ENCODE peak calls at places on chromosomes 3 and 15, in seven cellular contexts. S, V, W, L, A, B and O are unnamed samples. For H3K36me3, the result is how much of the 10 kb centered on the place peaks cover.

GRCh38 chr3:167467848-167468611 is 5.8 kb downstream of the SERPINI2 start:
- DNase-seq in S (no peak), V (no peak), W (no peak), L (no peak), A (no peak), B (no peak), O (no peak)

GRCh38 chr3:120177151-120177550 is 82.9 kb upstream of the GSK3B start:
- DNase-seq in S (no peak), V (no peak), W (no peak), L (peak), A (peak), B (no peak), O (peak)

GRCh38 chr3:57538465-57538864 is 5.7 kb downstream of the DNAH12 start:
- DNase-seq in S (no peak), V (no peak), W (no peak), L (no peak), A (no peak), B (no peak), O (no peak)

GRCh38 chr3:10760199-10760598 is 55.8 kb upstream of the SLC6A11 start:
- DNase-seq in S (no peak), V (no peak), W (no peak), L (no peak), A (no peak), B (no peak), O (no peak)

GRCh38 chr3:170307998-170308398 is 49.5 kb upstream of the SKIL start:
- DNase-seq in S (no peak), V (no peak), W (no peak), L (peak), A (no peak), B (no peak), O (no peak)

GRCh38 chr3:125212096-125212508 is 446 bp downstream of the SLC12A8 start:
- DNase-seq in S (no peak), V (no peak), W (no peak), L (no peak), A (no peak), B (no peak), O (no peak)

GRCh38 chr3:8853081-8853480 is 83.7 kb upstream of the OXTR start:
- DNase-seq in S (no peak), V (no peak), W (no peak), L (no peak), A (no peak), B (no peak), O (no peak)

GRCh38 chr3:64209866-64210609 is 15.2 kb downstream of the PRICKLE2 start:
- DNase-seq in S (no peak), V (peak), W (no peak), L (peak), A (peak), B (peak), O (no peak)

GRCh38 chr15:97817266-97817890 is 143.1 kb upstream of the ARRDC4 start:
- DNase-seq in S (no peak), V (no peak), W (peak), L (no peak), A (peak), B (no peak), O (no peak)

GRCh38 chr15:77021803-77022381 is 27.0 kb downstream of the PSTPIP1 start:
- DNase-seq in S (peak), V (no peak), W (peak), L (peak), A (no peak), B (no peak), O (no peak)

GRCh38 chr15:59200560-59200959 is 6.1 kb upstream of the LDHAL6B start:
- DNase-seq in S (no peak), V (no peak), W (no peak), L (no peak), A (no peak), B (no peak), O (no peak)

GRCh38 chr15:59197459-59197858 is 9.2 kb upstream of the LDHAL6B start:
- DNase-seq in S (no peak), V (no peak), W (no peak), L (no peak), A (no peak), B (no peak), O (no peak)

GRCh38 chr15:59203026-59203425 is 3.6 kb upstream of the LDHAL6B start:
- DNase-seq in S (no peak), V (no peak), W (no peak), L (no peak), A (no peak), B (no peak), O (no peak)

GRCh38 chr15:59203572-59203971 is 3.1 kb upstream of the LDHAL6B start:
- DNase-seq in S (no peak), V (no peak), W (no peak), L (no peak), A (no peak), B (no peak), O (no peak)

DNA sequence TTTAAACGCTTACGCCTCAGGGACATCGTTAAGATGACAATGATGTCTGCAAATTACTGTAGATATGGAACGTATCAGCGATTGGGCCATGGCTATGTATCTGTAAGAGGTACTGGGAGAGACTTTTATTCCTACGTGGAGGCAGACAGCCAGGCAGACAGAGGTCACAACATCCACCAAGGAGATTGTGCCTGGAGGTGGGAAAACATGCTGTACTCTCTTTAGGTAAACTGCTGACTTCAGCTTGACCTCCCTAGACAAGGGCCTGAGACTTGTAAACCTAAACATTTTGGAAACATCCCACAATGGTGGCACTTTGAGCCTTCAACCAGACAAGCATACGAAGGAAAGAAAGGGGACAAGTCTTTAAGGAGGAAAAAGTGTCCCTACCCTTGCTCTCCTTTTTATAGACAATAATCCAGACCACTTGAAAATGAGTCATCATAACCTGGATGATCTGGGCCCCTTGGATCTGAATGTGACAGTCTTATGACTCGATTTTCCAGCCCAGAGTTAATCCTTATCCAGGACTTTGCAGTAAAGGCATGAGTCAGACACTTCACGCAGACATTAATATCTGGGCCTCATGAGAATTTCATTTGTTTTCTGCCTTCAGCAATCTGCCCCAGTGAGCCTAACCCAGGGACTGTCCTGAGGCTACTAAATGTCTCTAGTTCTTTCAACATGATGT is 6.7 kb upstream of the LDHAL6B start:
- DNase-seq in S (no peak), V (no peak), W (no peak), L (no peak), A (no peak), B (no peak), O (peak)
- H3K36me3 ChIP-seq in S (under half), V (under half), W (under half), L (half or more), A (half or more), B (under half), O (under half)

GRCh38 chr3:177354461-177354860 is 157.2 kb upstream of the TBL1XR1 start:
- DNase-seq in S (no peak), V (no peak), W (no peak), L (no peak), A (no peak), B (no peak), O (no peak)

GRCh38 chr3:177351757-177352158 is 154.5 kb upstream of the TBL1XR1 start:
- DNase-seq in S (no peak), V (no peak), W (no peak), L (no peak), A (no peak), B (no peak), O (no peak)

GRCh38 chr3:177351195-177351594 is 153.9 kb upstream of the TBL1XR1 start:
- DNase-seq in S (no peak), V (no peak), W (no peak), L (no peak), A (no peak), B (no peak), O (no peak)

GRCh38 chr3:177350051-177350565 is 152.8 kb upstream of the TBL1XR1 start:
- DNase-seq in S (no peak), V (no peak), W (no peak), L (no peak), A (no peak), B (no peak), O (no peak)

GRCh38 chr3:177352424-177352823 is 155.1 kb upstream of the TBL1XR1 start:
- DNase-seq in S (no peak), V (no peak), W (no peak), L (no peak), A (no peak), B (no peak), O (no peak)
- H3K36me3 ChIP-seq in S (under half), V (under half), W (under half), L (under half), A (under half), B (under half), O (under half)

GRCh38 chr15:88909956-88910831 is 3.0 kb downstream of the MFGE8 start:
- DNase-seq in S (no peak), V (no peak), W (no peak), L (no peak), A (no peak), B (no peak), O (no peak)
- H3K36me3 ChIP-seq in S (under half), V (under half), W (half or more), L (under half), A (half or more), B (under half), O (under half)

DNA sequence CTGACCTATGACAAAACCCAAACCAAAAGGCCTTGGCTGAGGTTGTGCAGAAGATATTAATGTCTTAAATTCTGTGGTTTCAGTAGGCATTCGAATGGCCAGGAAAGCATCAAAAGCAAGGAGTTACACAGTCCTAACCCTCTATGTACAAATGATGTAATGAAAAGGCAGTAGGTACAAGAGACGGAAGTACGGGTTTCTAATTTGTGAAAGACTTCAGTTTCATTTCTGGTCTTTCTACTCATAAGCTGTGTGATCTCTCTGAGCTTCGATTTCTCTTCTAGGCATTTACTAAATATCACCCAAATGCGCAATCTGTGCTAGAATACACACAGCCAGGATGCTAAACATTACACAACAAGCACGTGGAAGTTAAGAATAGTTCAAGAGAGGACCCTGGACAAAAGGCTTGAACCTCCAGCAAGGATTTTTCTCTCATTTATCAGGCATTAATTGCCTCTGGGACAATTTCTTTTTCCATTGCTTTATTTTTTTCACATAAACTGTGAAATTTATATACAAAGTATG is 18.0 kb upstream of the STIMATE start:
- DNase-seq in S (no peak), V (no peak), W (no peak), L (no peak), A (no peak), B (no peak), O (no peak)
- H3K36me3 ChIP-seq in S (under half), V (half or more), W (half or more), L (half or more), A (half or more), B (under half), O (under half)

GRCh38 chr15:44569316-44569715 is 32.4 kb downstream of the EIF3J start:
- DNase-seq in S (no peak), V (no peak), W (no peak), L (no peak), A (no peak), B (no peak), O (no peak)

GRCh38 chr15:44565387-44566169 is 28.6 kb downstream of the EIF3J start:
- DNase-seq in S (no peak), V (no peak), W (no peak), L (no peak), A (no peak), B (no peak), O (no peak)

GRCh38 chr15:44568338-44568737 is 31.4 kb downstream of the EIF3J start:
- DNase-seq in S (no peak), V (no peak), W (no peak), L (no peak), A (no peak), B (no peak), O (no peak)

GRCh38 chr15:44566176-44566575 is 29.2 kb downstream of the EIF3J start:
- DNase-seq in S (no peak), V (no peak), W (no peak), L (no peak), A (no peak), B (no peak), O (no peak)
- H3K36me3 ChIP-seq in S (under half), V (half or more), W (half or more), L (half or more), A (half or more), B (under half), O (under half)

GRCh38 chr3:121948641-121949040 is 54.4 kb downstream of the SLC15A2 start:
- DNase-seq in S (no peak), V (no peak), W (no peak), L (no peak), A (no peak), B (no peak), O (no peak)
- H3K36me3 ChIP-seq in S (under half), V (under half), W (under half), L (under half), A (under half), B (under half), O (under half)

GRCh38 chr3:129574206-129574605 is 31.2 kb downstream of the H1-8 start:
- DNase-seq in S (no peak), V (no peak), W (no peak), L (no peak), A (no peak), B (no peak), O (no peak)
- H3K36me3 ChIP-seq in S (under half), V (half or more), W (half or more), L (half or more), A (half or more), B (under half), O (under half)

DNA sequence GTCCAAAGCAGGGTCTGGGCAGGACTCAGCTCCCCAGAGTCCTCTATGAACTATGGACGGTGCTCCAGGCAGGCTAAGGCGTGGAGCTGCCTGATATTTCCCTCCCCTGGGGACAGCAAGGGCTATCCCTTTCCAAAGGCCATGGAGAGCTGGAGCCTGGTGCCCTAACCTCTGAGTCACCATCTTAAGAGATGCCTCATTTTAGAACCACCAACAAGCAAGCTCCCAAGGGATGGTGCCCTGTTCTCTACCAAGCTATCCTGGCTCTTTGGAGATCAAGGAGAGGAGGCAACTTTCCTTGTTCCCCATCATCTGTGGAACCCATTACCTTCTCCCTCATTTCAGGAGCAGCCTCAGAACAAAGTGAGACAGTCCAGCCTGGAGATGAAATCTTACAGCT is 15.7 kb downstream of the STARD5 start:
- DNase-seq in S (no peak), V (no peak), W (no peak), L (no peak), A (no peak), B (no peak), O (no peak)
- H3K36me3 ChIP-seq in S (half or more), V (half or more), W (half or more), L (half or more), A (half or more), B (under half), O (under half)

DNA sequence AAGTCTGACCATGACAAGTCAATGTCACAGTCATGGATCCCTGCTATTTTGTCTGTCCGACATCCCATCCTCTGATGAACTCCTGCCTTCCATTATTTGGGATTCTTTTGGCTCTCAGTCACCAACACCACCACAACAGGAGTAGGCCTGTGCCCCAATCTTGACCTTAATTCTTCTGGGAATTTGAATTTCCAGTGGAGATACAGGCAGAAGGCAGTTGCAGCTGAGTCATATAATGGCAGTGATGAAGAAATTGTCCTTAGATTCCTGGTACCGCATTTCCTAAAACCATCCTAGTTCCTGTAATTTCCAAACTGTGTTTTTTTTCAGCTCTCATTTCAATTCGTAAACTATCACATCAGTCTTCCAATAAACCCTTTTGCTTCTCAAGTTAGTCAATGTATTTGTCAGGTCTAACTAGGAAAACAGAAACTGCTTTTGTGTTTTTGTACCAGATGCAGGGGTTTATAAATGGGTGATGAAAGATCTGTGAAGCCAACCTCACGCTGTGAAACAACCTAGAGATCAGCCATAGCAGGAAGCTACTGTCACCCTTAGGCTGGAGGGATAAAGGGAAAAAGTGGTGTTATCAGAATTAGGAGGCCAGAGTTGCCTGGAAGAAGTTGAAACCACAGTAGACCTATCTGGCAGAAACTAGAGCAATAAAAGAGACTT is 126.3 kb upstream of the TMEM108 start:
- DNase-seq in S (no peak), V (no peak), W (no peak), L (no peak), A (no peak), B (no peak), O (no peak)
- H3K36me3 ChIP-seq in S (under half), V (under half), W (under half), L (under half), A (under half), B (under half), O (under half)